ENCODE peak calls at places on chromosomes 16 and 17, in five cellular contexts. C, W, G, S and O are unnamed samples.

GRCh38 chr17:58323420-58324408 is 4.9 kb downstream of the TSPOAP1 start:
- DNase-seq in G (no peak), C (peak), W (no peak), S (no peak), O (no peak)

GRCh38 chr16:81630632-81631026 is 148.5 kb upstream of the PLCG2 start:
- DNase-seq in G (no peak), W (no peak), C (no peak), S (no peak), O (no peak)

GRCh38 chr16:50088302-50088701 is 22.5 kb downstream of the HEATR3 start:
- DNase-seq in S (no peak), W (no peak), C (no peak), G (no peak), O (no peak)

GRCh38 chr16:68823401-68823800 is 19.9 kb upstream of the TANGO6 start:
- DNase-seq in C (no peak), S (peak), W (no peak), G (peak), O (no peak)

GRCh38 chr17:9987779-9988585 is 82.9 kb upstream of the RCVRN start:
- DNase-seq in C (peak), G (peak), S (no peak), W (no peak), O (no peak)

GRCh38 chr16:59067207-59067606 is 333.1 kb upstream of the GOT2 start:
- DNase-seq in C (no peak), G (peak), S (peak), W (no peak), O (no peak)

GRCh38 chr17:70168044-70168978 is 1.0 kb upstream of the KCNJ2 start:
- DNase-seq in S (peak), G (peak), C (peak), W (peak), O (no peak)

GRCh38 chr17:57605734-57606105 is 139.4 kb downstream of the CCDC182 start:
- DNase-seq in W (no peak), G (no peak), C (no peak), S (no peak), O (no peak)

GRCh38 chr16:3283525-3284447 is 495 bp downstream of the ZNF263 start:
- DNase-seq in G (peak), S (no peak), W (no peak), C (no peak), O (no peak)